ENCODE peak calls at places on chromosomes 6 and 20, in four cellular contexts. One of them, this sample, is unnamed.

GRCh38 chr20:47790032-47790965 is 5.0 kb upstream of the SULF2 start:
- DNase-seq in HepG2: no peak
- DNase-seq in uterus: peak
- DNase-seq in stomach: no peak
- DNase-seq in this sample: no peak

GRCh38 chr6:132365319-132365907 is 35.9 kb downstream of the MOXD1 start:
- DNase-seq in stomach: no peak
- DNase-seq in HepG2: no peak
- DNase-seq in uterus: no peak
- DNase-seq in this sample: no peak

GRCh38 chr6:106692823-106693216 is 63.4 kb downstream of the QRSL1 start:
- DNase-seq in stomach: no peak
- DNase-seq in uterus: no peak
- DNase-seq in HepG2: no peak
- DNase-seq in this sample: peak

GRCh38 chr6:830667-831327 is 137.9 kb upstream of the EXOC2 start:
- DNase-seq in uterus: no peak
- DNase-seq in stomach: no peak
- DNase-seq in HepG2: no peak
- DNase-seq in this sample: no peak

GRCh38 chr6:41232667-41233066 is 4.5 kb downstream of the TREML4 start:
- DNase-seq in uterus: no peak
- DNase-seq in stomach: no peak
- DNase-seq in HepG2: no peak
- DNase-seq in this sample: no peak

GRCh38 chr6:136072691-136073090 is 177.4 kb downstream of the MTFR2 start:
- DNase-seq in stomach: no peak
- DNase-seq in uterus: no peak
- DNase-seq in HepG2: no peak
- DNase-seq in this sample: no peak

GRCh38 chr20:2314759-2315439 is 19.1 kb downstream of the TGM3 start:
- DNase-seq in HepG2: no peak
- DNase-seq in uterus: no peak
- DNase-seq in stomach: no peak
- DNase-seq in this sample: peak

GRCh38 chr20:38178581-38178980 is 13.5 kb upstream of the TGM2 start:
- DNase-seq in stomach: no peak
- DNase-seq in HepG2: no peak
- DNase-seq in uterus: no peak
- DNase-seq in this sample: no peak

GRCh38 chr20:46683068-46683477 is 6.2 kb downstream of the TP53RK start:
- DNase-seq in HepG2: no peak
- DNase-seq in uterus: no peak
- DNase-seq in stomach: no peak
- DNase-seq in this sample: peak

GRCh38 chr6:52574709-52575489 is 2.0 kb downstream of the TRAM2 start:
- DNase-seq in HepG2: no peak
- DNase-seq in uterus: no peak
- DNase-seq in stomach: peak
- DNase-seq in this sample: peak

DNA sequence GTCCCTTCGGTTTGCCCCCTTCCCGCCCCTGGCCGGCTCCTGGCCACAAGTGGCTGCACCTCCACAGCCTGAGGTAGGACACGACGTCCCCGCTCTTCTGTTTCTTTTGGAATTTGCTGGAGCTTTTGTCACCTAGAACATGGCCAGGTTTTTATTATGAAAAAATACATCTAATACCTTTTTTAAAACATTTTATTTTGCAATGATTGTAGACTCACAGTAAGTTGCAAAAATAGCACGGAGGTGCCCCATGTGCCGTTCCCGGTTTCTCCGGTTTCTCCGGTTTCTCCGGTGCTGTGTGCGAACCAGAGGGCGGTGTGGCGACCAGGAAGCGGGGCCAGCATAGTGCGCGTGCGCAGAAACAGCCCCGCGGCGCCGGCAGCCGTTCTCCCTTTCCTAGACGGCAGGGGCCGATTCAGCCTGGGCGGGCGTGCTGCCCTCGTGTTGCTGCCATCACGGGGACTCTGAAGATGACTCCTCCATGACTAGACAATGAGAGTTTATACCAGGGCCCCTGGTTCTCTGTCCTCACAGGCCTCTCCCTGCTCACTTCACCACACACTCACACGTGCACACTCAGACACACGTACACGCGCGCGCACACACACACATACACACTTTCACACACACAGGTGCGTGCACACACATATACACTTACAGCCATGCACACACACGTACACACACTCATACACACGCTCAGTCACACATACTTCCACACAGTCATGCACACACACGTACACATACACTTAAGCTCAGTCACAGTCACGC is 102.1 kb downstream of the TMEM242 start:
- DNase-seq in stomach: peak
- DNase-seq in HepG2: peak
- DNase-seq in uterus: peak
- DNase-seq in this sample: peak
- TF ChIP-seq POLR2A in stomach: no peak
- TF ChIP-seq POLR2A in HepG2: no peak
- TF ChIP-seq POLR2A in uterus: no peak
- TF ChIP-seq POLR2A in this sample: peak

DNA sequence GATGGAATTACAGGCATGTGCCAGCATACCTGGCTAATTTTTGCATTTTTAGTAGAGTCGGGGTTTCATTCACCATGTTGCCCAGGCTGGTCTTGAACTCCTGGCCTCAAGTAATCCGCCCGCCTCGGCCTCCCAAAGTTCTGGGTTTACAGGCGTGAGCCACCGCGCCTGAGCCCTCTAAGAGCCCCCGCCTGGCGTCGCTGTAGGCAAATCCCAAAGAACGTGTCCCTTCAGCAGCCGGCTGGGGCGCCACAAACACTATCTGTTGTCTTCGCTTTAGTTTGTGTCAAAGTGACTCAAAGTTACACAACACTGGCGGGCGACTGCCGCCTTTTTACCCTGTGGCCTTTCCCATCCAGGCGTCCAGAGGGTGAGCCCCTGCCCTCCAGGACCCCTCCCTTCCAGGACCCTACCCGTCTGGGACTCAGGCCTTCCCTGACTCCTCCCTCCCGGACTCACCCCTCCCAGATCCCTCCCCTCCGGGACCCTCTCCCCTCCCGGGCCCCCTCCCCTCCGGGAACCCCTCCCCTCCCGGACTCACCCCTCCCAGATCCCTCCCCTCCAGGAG is 940 bp upstream of the ADRM1 start:
- DNase-seq in uterus: peak
- DNase-seq in HepG2: peak
- DNase-seq in stomach: peak
- DNase-seq in this sample: peak
- TF ChIP-seq POLR2A in uterus: peak
- TF ChIP-seq POLR2A in HepG2: peak
- TF ChIP-seq POLR2A in stomach: no peak
- TF ChIP-seq POLR2A in this sample: no peak

DNA sequence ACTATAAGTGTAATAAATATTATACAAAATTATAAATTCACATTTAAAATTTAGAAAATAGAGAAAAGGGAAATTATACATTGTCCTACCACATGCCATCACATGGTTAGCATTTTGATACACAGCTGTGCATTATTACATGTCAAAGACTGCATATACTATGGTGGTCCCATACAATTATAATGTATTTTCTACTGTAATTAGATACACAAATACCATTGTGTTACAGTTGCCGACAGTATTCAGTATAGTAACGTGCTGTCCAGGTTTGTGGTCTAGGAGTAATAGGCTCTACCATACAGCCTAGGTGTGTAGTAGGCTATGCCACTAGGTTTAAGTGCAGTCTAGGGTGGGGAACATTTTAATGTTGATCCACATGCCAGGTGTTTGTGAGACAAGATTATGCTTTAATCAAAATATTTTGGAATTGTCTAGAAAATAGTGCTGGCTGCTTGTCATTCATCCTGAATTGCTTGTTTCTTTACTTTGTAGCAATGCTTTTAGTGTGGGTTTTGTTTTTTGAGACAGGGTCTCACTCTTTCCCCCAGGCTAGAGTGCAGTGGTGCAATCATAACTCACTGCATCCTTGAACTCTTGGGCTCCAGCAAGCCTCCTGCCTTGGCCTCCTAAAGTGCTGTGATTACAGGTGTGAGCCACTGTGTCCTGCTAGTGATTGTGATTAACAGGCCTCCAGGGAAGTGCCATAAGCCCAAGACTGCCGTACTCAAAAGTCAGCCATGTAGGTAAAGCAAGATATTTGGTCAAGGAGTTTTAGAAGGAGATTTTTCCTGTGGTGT is 39.0 kb downstream of the DSTN start:
- DNase-seq in HepG2: no peak
- DNase-seq in stomach: no peak
- DNase-seq in uterus: no peak
- DNase-seq in this sample: no peak
- TF ChIP-seq POLR2A in HepG2: no peak
- TF ChIP-seq POLR2A in stomach: no peak
- TF ChIP-seq POLR2A in uterus: no peak
- TF ChIP-seq POLR2A in this sample: no peak

GRCh38 chr6:26596579-26597388 is at the start of gene ABT1:
- DNase-seq in stomach: peak
- DNase-seq in uterus: peak
- DNase-seq in HepG2: peak
- DNase-seq in this sample: peak
- TF ChIP-seq POLR2A in stomach: peak
- TF ChIP-seq POLR2A in uterus: peak
- TF ChIP-seq POLR2A in HepG2: peak
- TF ChIP-seq POLR2A in this sample: peak

GRCh38 chr6:143510991-143511891 is at the start of gene FUCA2:
- DNase-seq in stomach: peak
- DNase-seq in uterus: peak
- DNase-seq in HepG2: peak
- DNase-seq in this sample: peak
- TF ChIP-seq POLR2A in stomach: no peak
- TF ChIP-seq POLR2A in uterus: peak
- TF ChIP-seq POLR2A in HepG2: peak
- TF ChIP-seq POLR2A in this sample: peak

GRCh38 chr6:24719125-24719931 is at the start of gene C6orf62:
- DNase-seq in HepG2: no peak
- DNase-seq in uterus: peak
- DNase-seq in stomach: peak
- DNase-seq in this sample: peak
- TF ChIP-seq POLR2A in HepG2: peak
- TF ChIP-seq POLR2A in uterus: no peak
- TF ChIP-seq POLR2A in stomach: no peak
- TF ChIP-seq POLR2A in this sample: peak

GRCh38 chr20:64033981-64034493 is 1.9 kb upstream of the C20orf204 start:
- DNase-seq in stomach: no peak
- DNase-seq in uterus: no peak
- DNase-seq in HepG2: no peak
- DNase-seq in this sample: no peak

GRCh38 chr20:64037199-64037497 is 1.2 kb downstream of the C20orf204 start:
- DNase-seq in uterus: no peak
- DNase-seq in HepG2: no peak
- DNase-seq in stomach: no peak
- DNase-seq in this sample: no peak

GRCh38 chr20:64035933-64036345 is at the start of gene C20orf204:
- DNase-seq in stomach: no peak
- DNase-seq in HepG2: peak
- DNase-seq in uterus: no peak
- DNase-seq in this sample: no peak

GRCh38 chr20:64036346-64037198 is 590 bp downstream of the C20orf204 start:
- DNase-seq in uterus: no peak
- DNase-seq in HepG2: peak
- DNase-seq in stomach: no peak
- DNase-seq in this sample: no peak

DNA sequence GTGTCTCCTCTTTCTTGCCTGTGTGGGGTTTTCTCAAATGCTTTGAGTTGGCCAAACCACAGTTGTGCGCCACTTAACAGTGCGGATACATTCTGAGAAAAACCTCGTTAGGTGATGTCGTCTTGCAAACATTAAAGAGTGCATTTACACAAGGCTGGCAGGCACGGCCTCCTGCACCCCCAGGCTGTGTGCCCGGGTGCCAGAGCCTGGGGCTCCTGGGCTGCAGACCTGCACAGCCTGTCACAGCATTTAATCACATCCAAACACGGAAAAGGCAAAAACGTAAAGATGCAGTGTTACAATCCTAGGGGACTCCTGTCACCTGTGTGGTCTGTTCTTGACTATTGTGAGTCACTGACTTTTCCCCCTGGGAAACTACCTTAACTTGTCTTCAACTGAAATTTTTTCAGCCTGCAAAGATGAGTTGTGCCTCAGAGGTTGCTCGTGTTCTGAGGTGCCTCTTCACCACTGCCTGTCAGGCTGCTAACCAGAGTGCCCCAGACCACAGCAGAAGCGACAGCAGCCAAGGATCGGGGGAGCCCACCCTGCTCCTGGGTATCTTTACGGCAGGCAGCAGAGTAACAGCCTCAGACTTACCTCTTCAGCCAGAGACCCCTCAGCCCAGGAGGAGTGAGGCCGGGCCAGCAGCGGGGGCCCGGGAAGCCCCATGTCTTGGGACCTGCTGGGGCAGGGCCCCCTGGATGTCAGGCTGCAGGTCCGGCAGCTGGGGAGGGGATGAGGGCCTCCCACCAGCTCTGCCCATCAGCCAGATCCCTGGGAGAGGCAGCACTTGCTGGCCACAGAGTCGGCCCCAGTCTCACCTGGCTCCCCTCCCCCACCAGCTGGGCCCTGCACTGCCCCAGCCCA is 683 bp upstream of the C20orf204 start:
- DNase-seq in HepG2: no peak
- DNase-seq in uterus: no peak
- DNase-seq in stomach: no peak
- DNase-seq in this sample: no peak
- TF ChIP-seq POLR2A in HepG2: no peak
- TF ChIP-seq POLR2A in uterus: no peak
- TF ChIP-seq POLR2A in stomach: no peak
- TF ChIP-seq POLR2A in this sample: no peak

GRCh38 chr6:33078919-33079521 is 3.2 kb downstream of the HLA-DPB1 start:
- DNase-seq in stomach: no peak
- DNase-seq in uterus: no peak
- DNase-seq in HepG2: no peak
- DNase-seq in this sample: no peak

GRCh38 chr6:33079575-33079974 is 3.8 kb downstream of the HLA-DPB1 start:
- DNase-seq in uterus: no peak
- DNase-seq in stomach: no peak
- DNase-seq in HepG2: no peak
- DNase-seq in this sample: peak

GRCh38 chr6:33078442-33078841 is 2.7 kb downstream of the HLA-DPB1 start:
- DNase-seq in uterus: no peak
- DNase-seq in HepG2: no peak
- DNase-seq in stomach: no peak
- DNase-seq in this sample: no peak

GRCh38 chr6:33076406-33076934 is 680 bp downstream of the HLA-DPB1 start:
- DNase-seq in HepG2: no peak
- DNase-seq in uterus: no peak
- DNase-seq in stomach: no peak
- DNase-seq in this sample: no peak

DNA sequence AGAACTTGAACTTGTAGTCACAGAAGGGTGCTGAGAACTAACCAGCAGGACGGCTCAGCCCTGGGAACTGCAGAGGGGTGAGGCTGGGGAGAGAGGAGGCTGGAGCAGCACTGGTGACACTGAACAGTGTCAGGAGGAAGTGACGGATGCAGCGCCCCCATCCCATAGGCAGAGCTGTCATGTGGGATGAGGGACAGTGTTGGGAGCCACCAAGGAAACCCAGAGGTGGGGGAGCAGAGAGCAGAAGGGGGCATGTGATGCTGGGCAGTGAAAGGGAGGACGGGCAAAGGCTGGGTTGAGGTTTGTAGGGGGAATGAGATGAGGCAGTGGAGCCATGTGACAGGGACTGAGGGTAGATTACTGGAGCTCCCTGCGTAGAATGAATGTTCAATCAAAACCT is 2.1 kb downstream of the HLA-DPB1 start:
- DNase-seq in stomach: no peak
- DNase-seq in uterus: no peak
- DNase-seq in HepG2: no peak
- DNase-seq in this sample: no peak
- TF ChIP-seq POLR2A in stomach: no peak
- TF ChIP-seq POLR2A in uterus: no peak
- TF ChIP-seq POLR2A in HepG2: no peak
- TF ChIP-seq POLR2A in this sample: no peak